ENCODE peak calls at places on chromosomes 16 and 17, in five cellular contexts. F is lower leg skin, P is K562, G is IMR-90, V is A549. Y is an unnamed sample.

GRCh38 chr16:89925596-89926079 is 2.5 kb downstream of the TUBB3 start:
- DNase-seq in G (no peak), P (no peak), V (no peak), F (no peak), Y (no peak)

GRCh38 chr16:89045181-89045815 is 48.4 kb upstream of the ACSF3 start:
- DNase-seq in V (no peak), F (no peak), P (no peak), G (no peak), Y (no peak)

GRCh38 chr17:41885733-41886132 is 20.5 kb upstream of the KLHL11 start:
- DNase-seq in V (peak), F (no peak), P (peak), G (no peak), Y (no peak)

GRCh38 chr16:87490091-87490798 is 2.6 kb downstream of the ZCCHC14 start:
- DNase-seq in F (no peak), V (no peak), P (no peak), G (no peak), Y (no peak)

GRCh38 chr17:79629548-79630049 is 18.7 kb upstream of the RBFOX3 start:
- DNase-seq in P (no peak), F (no peak), G (no peak), V (peak), Y (no peak)

GRCh38 chr17:34436607-34437006 is 73.6 kb upstream of the CCL1 start:
- DNase-seq in V (no peak), P (no peak), F (no peak), G (no peak), Y (no peak)

GRCh38 chr16:46687486-46687885 is 1.5 kb downstream of the VPS35 start:
- DNase-seq in P (no peak), V (no peak), F (no peak), G (no peak), Y (no peak)

GRCh38 chr16:88782454-88783390 is 2.3 kb downstream of the PIEZO1 start:
- DNase-seq in V (no peak), G (peak), F (no peak), P (peak), Y (no peak)

GRCh38 chr16:68362314-68362913 is 51.6 kb downstream of the PRMT7 start:
- DNase-seq in V (no peak), F (no peak), G (no peak), P (no peak), Y (no peak)

GRCh38 chr17:1039511-1040215 is 42.7 kb downstream of the TIMM22 start:
- DNase-seq in F (peak), P (no peak), V (no peak), G (no peak), Y (peak)

DNA sequence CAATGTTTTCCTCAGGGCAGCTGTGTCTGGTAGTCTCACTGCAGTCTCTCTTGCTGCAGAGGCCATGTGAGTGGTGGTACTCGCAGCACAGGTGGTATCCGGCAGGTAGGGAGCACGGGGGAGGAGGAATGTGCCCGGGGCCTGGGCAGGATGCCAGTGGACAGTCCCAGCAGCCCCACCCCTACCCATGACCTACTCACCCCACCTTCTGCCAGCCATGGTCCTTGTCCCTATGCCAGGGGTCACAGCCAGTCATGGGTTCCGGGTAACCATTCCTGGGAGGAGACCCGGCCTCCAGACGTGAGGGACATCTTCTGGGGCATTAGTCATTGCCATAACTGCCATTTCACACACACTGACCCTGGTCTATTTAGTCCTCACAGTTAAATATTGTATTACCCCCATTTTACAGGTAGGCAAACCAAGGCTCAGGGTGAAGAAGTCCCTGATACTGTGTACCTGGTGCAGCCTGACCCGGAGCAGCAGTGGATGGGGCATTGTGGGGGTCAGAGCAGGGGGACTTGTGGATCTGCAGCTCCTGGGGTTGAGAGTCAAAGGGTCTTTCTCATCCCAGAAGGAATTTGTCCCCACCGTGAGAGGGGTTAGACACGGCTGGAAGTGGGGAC is 58.8 kb upstream of the TAC4 start:
- DNase-seq in F (no peak), P (no peak), G (no peak), V (no peak), Y (no peak)
- H3K4me3 ChIP-seq in F (no peak), P (no peak), G (no peak), V (no peak), Y (no peak)

GRCh38 chr16:71540-72341 is 690 bp downstream of the RHBDF1 start:
- DNase-seq in F (peak), V (peak), P (peak), G (peak), Y (peak)
- TF ChIP-seq POLR2A in F (no peak), V (no peak), P (no peak), G (peak), Y (peak)

GRCh38 chr17:72439893-72440502 is 319.2 kb downstream of the SOX9 start:
- DNase-seq in V (no peak), P (no peak), F (no peak), G (no peak), Y (no peak)
- H3K4me3 ChIP-seq in V (no peak), P (no peak), F (no peak), G (no peak), Y (no peak)

GRCh38 chr17:49698005-49698404 is 9.8 kb downstream of the SLC35B1 start:
- DNase-seq in P (no peak), G (no peak), V (no peak), F (no peak), Y (no peak)
- TF ChIP-seq POLR2A in P (no peak), G (no peak), V (no peak), F (no peak), Y (no peak)

DNA sequence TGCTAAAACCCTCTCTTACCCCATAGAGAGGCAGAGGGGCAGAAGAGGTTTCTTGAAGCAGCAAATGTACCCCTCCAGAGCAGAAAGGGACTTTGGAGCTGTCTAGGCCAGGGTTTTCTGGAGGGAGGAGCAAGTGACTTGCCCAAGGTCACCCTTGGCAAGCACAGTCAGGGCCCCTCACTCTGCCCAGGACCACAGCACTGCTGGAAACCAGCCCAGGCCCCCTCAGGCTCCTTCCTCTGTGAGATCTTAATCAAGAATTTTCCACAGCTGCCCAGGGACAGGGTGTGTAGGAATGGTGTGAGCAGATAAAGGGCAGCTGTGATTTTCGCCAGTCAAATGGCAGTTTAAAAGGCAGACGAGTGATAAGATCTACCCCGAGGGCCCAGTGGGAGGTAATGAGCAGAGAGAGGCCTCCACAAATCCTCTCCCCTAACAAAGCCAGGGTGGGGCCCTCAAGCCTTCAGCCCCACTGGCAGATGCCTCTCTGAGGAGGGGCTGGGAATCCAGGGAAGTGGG is 3.9 kb upstream of the SLC12A3 start:
- DNase-seq in P (no peak), F (no peak), V (peak), G (no peak), Y (no peak)
- H3K4me3 ChIP-seq in P (no peak), F (no peak), V (no peak), G (no peak), Y (no peak)

GRCh38 chr16:2500634-2500936 is 13.2 kb upstream of the ATP6V0C start:
- DNase-seq in P (no peak), V (no peak), F (no peak), G (no peak), Y (no peak)

GRCh38 chr16:2499454-2499853 is 14.3 kb upstream of the ATP6V0C start:
- DNase-seq in F (no peak), V (no peak), P (no peak), G (no peak), Y (no peak)

GRCh38 chr16:2499890-2500633 is 13.7 kb upstream of the ATP6V0C start:
- DNase-seq in F (no peak), P (no peak), V (no peak), G (no peak), Y (no peak)

GRCh38 chr16:2501938-2502900 is 11.5 kb upstream of the ATP6V0C start:
- DNase-seq in P (no peak), G (no peak), V (no peak), F (no peak), Y (no peak)

GRCh38 chr16:2500937-2501750 is 12.6 kb upstream of the ATP6V0C start:
- DNase-seq in V (peak), P (peak), G (peak), F (no peak), Y (peak)
- TF ChIP-seq POLR2A in V (no peak), P (no peak), G (peak), F (no peak), Y (no peak)

GRCh38 chr17:30920683-30921543 is 832 bp upstream of the ADAP2 start:
- DNase-seq in F (no peak), V (no peak), P (no peak), G (peak), Y (no peak)
- H3K4me3 ChIP-seq in F (no peak), V (peak), P (no peak), G (no peak), Y (peak)

DNA sequence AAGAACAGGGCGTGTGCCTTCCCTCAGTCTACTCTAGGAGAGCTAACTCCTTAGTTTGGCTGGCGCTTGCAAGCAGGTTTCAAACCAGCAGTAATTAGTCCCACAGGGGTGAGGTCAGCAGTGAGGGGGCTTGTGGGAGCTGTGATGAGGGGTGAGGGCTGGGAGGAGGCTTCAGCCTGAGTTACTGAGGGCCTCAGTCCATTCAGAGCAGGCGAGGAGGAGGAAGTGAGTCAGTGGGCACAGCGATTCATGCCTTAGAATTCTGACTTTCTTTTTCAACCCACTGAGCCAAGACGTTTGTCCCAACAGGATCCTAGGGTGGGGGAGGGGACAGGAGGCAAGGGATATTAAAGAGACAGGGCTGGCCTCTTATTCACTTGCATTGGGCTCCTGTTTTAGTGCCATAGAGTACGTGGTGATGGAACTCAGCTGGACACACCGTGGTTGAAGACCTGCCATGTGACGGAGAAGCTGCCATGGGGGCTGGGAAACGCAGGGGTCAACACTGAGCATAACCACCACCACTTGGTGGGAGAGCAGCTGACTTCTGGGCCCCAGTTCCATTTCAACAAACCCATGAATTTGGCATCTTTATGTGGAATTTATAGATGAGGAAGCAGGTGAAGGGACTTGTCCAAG is 8.3 kb upstream of the ITGA3 start:
- DNase-seq in F (no peak), G (peak), P (no peak), V (peak), Y (no peak)
- TF ChIP-seq POLR2A in F (no peak), G (peak), P (no peak), V (no peak), Y (no peak)

GRCh38 chr16:13463619-13464018 is 456.3 kb upstream of the ERCC4 start:
- DNase-seq in P (no peak), G (no peak), F (no peak), V (no peak), Y (no peak)
- H3K4me3 ChIP-seq in P (no peak), G (no peak), F (no peak), V (no peak), Y (no peak)

Y was measured in prostate gland.